ENCODE peak calls at places on chromosomes 11 and 22, in eight cellular contexts. H is CD4-positive, alpha-beta T cell; W is HFFc6; U is GM03348; R is OCI-M1; Q is NCI-H2107; A is Panc1; X is HuH-7.5. K is an unnamed sample.

GRCh38 chr11:64918056-64918455 is 1.0 kb upstream of the ATG2A start:
- DNase-seq in H (no peak), W (peak; percentile 59), U (peak; percentile 37), R (peak; percentile 75), Q (no peak), A (no peak), X (no peak), K (no peak)

GRCh38 chr22:45420539-45420938 is 7.0 kb downstream of the RIBC2 start:
- DNase-seq in H (no peak), W (no peak), U (no peak), R (no peak), Q (no peak), A (no peak), X (no peak), K (no peak)

GRCh38 chr22:27980424-27981148 is 61.5 kb upstream of the PITPNB start:
- DNase-seq in H (no peak), W (no peak), U (no peak), R (no peak), Q (no peak), A (no peak), X (no peak), K (no peak)

GRCh38 chr22:30602049-30602448 is 4.9 kb upstream of the TCN2 start:
- DNase-seq in H (no peak), W (peak; percentile 42), U (no peak), R (peak; percentile 66), Q (no peak), A (no peak), X (no peak), K (no peak)

GRCh38 chr11:33376331-33377099 is 119.3 kb downstream of the HIPK3 start:
- DNase-seq in H (no peak), W (no peak), U (peak; percentile 71), R (no peak), Q (no peak), A (no peak), X (peak; percentile 19), K (no peak)

GRCh38 chr22:20530368-20531153 is 23.2 kb downstream of the MED15 start:
- DNase-seq in H (no peak), W (peak; percentile 94), U (peak; percentile 83), R (no peak), Q (no peak), A (no peak), X (no peak), K (peak; percentile 61)

GRCh38 chr11:132080121-132080520 is 709.7 kb downstream of the NTM start:
- DNase-seq in H (no peak), W (no peak), U (no peak), R (no peak), Q (no peak), A (no peak), X (no peak), K (no peak)

GRCh38 chr22:37065149-37065548 is 13.6 kb downstream of the KCTD17 start:
- DNase-seq in H (no peak), W (no peak), U (no peak), R (no peak), Q (no peak), A (no peak), X (no peak), K (no peak)

GRCh38 chr11:93608280-93608862 is 53.1 kb upstream of the CEP295 start:
- DNase-seq in H (no peak), W (no peak), U (no peak), R (peak; percentile 32), Q (no peak), A (no peak), X (no peak), K (no peak)

GRCh38 chr11:97454988-97455387 is 1065.2 kb downstream of the JRKL start:
- DNase-seq in H (no peak), W (no peak), U (no peak), R (peak; percentile 58), Q (no peak), A (no peak), X (no peak), K (no peak)

GRCh38 chr22:40694409-40694808 is 15.1 kb downstream of the MCHR1 start:
- DNase-seq in H (no peak), W (no peak), U (no peak), R (peak; percentile 22), Q (no peak), A (no peak), X (no peak), K (no peak)

GRCh38 chr11:129192150-129192549 is at the start of gene ARHGAP32:
- DNase-seq in H (no peak), W (no peak), U (no peak), R (no peak), Q (no peak), A (peak; percentile 61), X (no peak), K (no peak)

GRCh38 chr11:69307421-69307820 is 13.5 kb downstream of the MYEOV start:
- DNase-seq in H (no peak), W (no peak), U (no peak), R (no peak), Q (no peak), A (no peak), X (no peak), K (no peak)

GRCh38 chr11:73012121-73012863 is 129.8 kb downstream of the FCHSD2 start:
- DNase-seq in H (no peak), W (peak; percentile 31), U (peak; percentile 18), R (no peak), Q (no peak), A (no peak), X (no peak), K (no peak)

GRCh38 chr22:28043269-28043668 is 124.2 kb upstream of the PITPNB start:
- DNase-seq in H (no peak), W (no peak), U (no peak), R (no peak), Q (no peak), A (no peak), X (no peak), K (no peak)

GRCh38 chr11:20014067-20014402 is 146.2 kb downstream of the DBX1 start:
- DNase-seq in H (no peak), W (no peak), U (no peak), R (no peak), Q (no peak), A (no peak), X (no peak), K (no peak)

GRCh38 chr11:27658535-27659236 is 41.6 kb downstream of the BDNF start:
- DNase-seq in H (no peak), W (no peak), U (no peak), R (no peak), Q (no peak), A (no peak), X (no peak), K (no peak)

GRCh38 chr22:37953437-37954179 is at the start of the genes C22orf23 and POLR2F:
- DNase-seq in H (peak; percentile 91), W (peak; percentile 93), U (peak; percentile 99), R (peak; percentile 97), Q (peak; percentile 75), A (peak; percentile 68), X (peak; percentile 96), K (peak; percentile 93)

GRCh38 chr22:30036656-30037055 is 43.6 kb upstream of the HORMAD2 start:
- DNase-seq in H (no peak), W (peak; percentile 28), U (no peak), R (peak; percentile 13), Q (no peak), A (no peak), X (no peak), K (no peak)

GRCh38 chr11:121086866-121087265 is 14.2 kb upstream of the TECTA start:
- DNase-seq in H (no peak), W (peak; percentile 22), U (peak; percentile 15), R (no peak), Q (no peak), A (no peak), X (no peak), K (no peak)

GRCh38 chr11:112321521-112322172 is 61.0 kb upstream of the PLET1 start:
- DNase-seq in H (no peak), W (peak; percentile 31), U (peak; percentile 21), R (peak; percentile 85), Q (peak; percentile 89), A (no peak), X (peak; percentile 25), K (peak; percentile 53)

GRCh38 chr11:35214792-35215193 is 75.8 kb downstream of the CD44 start:
- DNase-seq in H (no peak), W (peak; percentile 91), U (peak; percentile 64), R (no peak), Q (no peak), A (peak; percentile 47), X (no peak), K (no peak)

GRCh38 chr11:5369793-5370192 is 13.8 kb upstream of the OR51M1 start:
- DNase-seq in H (no peak), W (peak; percentile 72), U (peak; percentile 36), R (peak; percentile 81), Q (no peak), A (no peak), X (no peak), K (no peak)

GRCh38 chr11:120835601-120836228 is 188.2 kb upstream of the TBCEL start:
- DNase-seq in H (no peak), W (no peak), U (no peak), R (peak; percentile 7), Q (no peak), A (no peak), X (no peak), K (no peak)

GRCh38 chr22:37184380-37184755 is 3.7 kb downstream of the C1QTNF6 start:
- DNase-seq in H (no peak), W (no peak), U (no peak), R (no peak), Q (no peak), A (no peak), X (no peak), K (no peak)

GRCh38 chr11:123741159-123741951 is at the start of gene ZNF202:
- DNase-seq in H (peak; percentile 84), W (peak; percentile 85), U (peak; percentile 96), R (peak; percentile 98), Q (peak; percentile 50), A (peak; percentile 35), X (peak; percentile 48), K (peak; percentile 81)

GRCh38 chr11:13116491-13116890 is 107.4 kb downstream of the RASSF10 start:
- DNase-seq in H (no peak), W (no peak), U (no peak), R (no peak), Q (no peak), A (no peak), X (no peak), K (no peak)

GRCh38 chr11:126878892-126879291 is 121.7 kb downstream of the KIRREL3 start:
- DNase-seq in H (no peak), W (no peak), U (no peak), R (no peak), Q (no peak), A (no peak), X (no peak), K (no peak)

GRCh38 chr11:3916962-3917361 is 61.5 kb downstream of the STIM1 start:
- DNase-seq in H (no peak), W (no peak), U (no peak), R (no peak), Q (no peak), A (no peak), X (no peak), K (no peak)

GRCh38 chr11:69677744-69678143 is 2.6 kb upstream of the LTO1 start:
- DNase-seq in H (no peak), W (no peak), U (no peak), R (no peak), Q (no peak), A (no peak), X (no peak), K (no peak)

GRCh38 chr11:74256370-74257133 is 54.9 kb downstream of the P4HA3 start:
- DNase-seq in H (no peak), W (no peak), U (no peak), R (peak; percentile 40), Q (no peak), A (no peak), X (no peak), K (no peak)

GRCh38 chr11:123082977-123083376 is 21.0 kb upstream of the HSPA8 start:
- DNase-seq in H (no peak), W (no peak), U (no peak), R (no peak), Q (no peak), A (no peak), X (no peak), K (no peak)

GRCh38 chr11:128909438-128910125 is 18.4 kb downstream of the KCNJ5 start:
- DNase-seq in H (no peak), W (no peak), U (no peak), R (no peak), Q (no peak), A (no peak), X (no peak), K (no peak)

GRCh38 chr11:116519499-116519898 is 253.3 kb downstream of the BUD13 start:
- DNase-seq in H (no peak), W (no peak), U (no peak), R (no peak), Q (no peak), A (no peak), X (no peak), K (no peak)

K was measured in gastrocnemius medialis.